ENCODE peak calls at places on chromosomes 5 and 9, in nine cellular contexts. P is uterus; Q is bronchial epithelial cell; Z is stimulated activated CD4-positive, alpha-beta T cell treated with anti-CD3 and anti-CD28 coated beads, TNF-alpha, amount 100 ng/mL, for 24 hours; U is NCI-H2107; C is neural crest cell; Y is posterior cingulate gyrus; T is right atrium auricular region; W is cerebellum. V is an unnamed sample.

GRCh38 chr9:98899399-98900056 is 44.2 kb upstream of the COL15A1 start:
- DNase-seq in P (no peak), Q (peak; percentile 31), Z (no peak), U (no peak), C (no peak), Y (no peak), T (no peak), W (no peak), V (peak; percentile 68)

GRCh38 chr5:55702612-55703345 is 9.3 kb downstream of the SLC38A9 start:
- DNase-seq in P (no peak), Q (no peak), Z (no peak), U (no peak), C (no peak), Y (no peak), T (no peak), W (no peak), V (no peak)

GRCh38 chr5:151961557-151961956 is 36.9 kb upstream of the GLRA1 start:
- DNase-seq in P (no peak), Q (no peak), Z (no peak), U (no peak), C (no peak), Y (no peak), T (no peak), W (no peak), V (no peak)

GRCh38 chr5:55176176-55176818 is 3.3 kb upstream of the CDC20B start:
- DNase-seq in P (no peak), Q (peak; percentile 23), Z (no peak), U (no peak), C (peak; percentile 51), Y (no peak), T (no peak), W (peak; percentile 50), V (peak; percentile 73)

GRCh38 chr5:53554444-53554843 is 6.0 kb upstream of the NDUFS4 start:
- DNase-seq in P (no peak), Q (no peak), Z (no peak), U (no peak), C (no peak), Y (no peak), T (no peak), W (no peak), V (no peak)

GRCh38 chr9:137194909-137195308 is 5.6 kb downstream of the TPRN start:
- DNase-seq in P (no peak), Q (peak; percentile 26), Z (no peak), U (no peak), C (no peak), Y (no peak), T (no peak), W (no peak), V (no peak)

GRCh38 chr5:2991884-2992283 is 240.4 kb upstream of the IRX2 start:
- DNase-seq in P (no peak), Q (no peak), Z (no peak), U (no peak), C (no peak), Y (no peak), T (no peak), W (no peak), V (no peak)

GRCh38 chr5:74546796-74547195 is 93.7 kb downstream of the ENC1 start:
- DNase-seq in P (no peak), Q (peak; percentile 27), Z (no peak), U (no peak), C (no peak), Y (no peak), T (no peak), W (no peak), V (peak; percentile 54)

GRCh38 chr5:140371356-140372151 is 11.6 kb downstream of the SLC4A9 start:
- DNase-seq in P (no peak), Q (no peak), Z (no peak), U (no peak), C (no peak), Y (no peak), T (no peak), W (no peak), V (no peak)

GRCh38 chr5:141969783-141970741 is 1.2 kb downstream of the RNF14 start:
- DNase-seq in P (no peak), Q (no peak), Z (no peak), U (no peak), C (no peak), Y (no peak), T (no peak), W (no peak), V (peak; percentile 16)

GRCh38 chr9:93613174-93613573 is 36.8 kb downstream of the PHF2 start:
- DNase-seq in P (no peak), Q (no peak), Z (no peak), U (no peak), C (no peak), Y (no peak), T (no peak), W (no peak), V (no peak)

GRCh38 chr9:109035684-109036423 is 22.6 kb upstream of the CTNNAL1 start:
- DNase-seq in P (peak; percentile 27), Q (peak; percentile 85), Z (no peak), U (no peak), C (no peak), Y (no peak), T (peak; percentile 68), W (no peak), V (peak; percentile 86)

GRCh38 chr9:126439402-126439765 is 112.8 kb downstream of the MVB12B start:
- DNase-seq in P (no peak), Q (peak; percentile 76), Z (no peak), U (no peak), C (no peak), Y (no peak), T (no peak), W (no peak), V (peak; percentile 16)